ENCODE peak calls at places on chromosomes 16 and 17, in nine cellular contexts. One of them, this sample, is unnamed.

GRCh38 chr17:32931686-32932085 is 3.7 kb downstream of the TMEM98 start:
- DNase-seq in LNCaP clone FGC: no peak
- DNase-seq in hippocampal formation: peak
- DNase-seq in naive thymus-derived CD8-positive, alpha-beta T cell: no peak
- DNase-seq in AG08395: no peak
- DNase-seq in AG04450: no peak
- DNase-seq in central memory CD4-positive, alpha-beta T cell: no peak
- DNase-seq in A172: no peak
- DNase-seq in OCI-LY7: no peak
- DNase-seq in this sample: no peak

GRCh38 chr16:86762035-86762550 is 183.7 kb downstream of the FOXL1 start:
- DNase-seq in AG08395: no peak
- DNase-seq in OCI-LY7: no peak
- DNase-seq in LNCaP clone FGC: no peak
- DNase-seq in A172: no peak
- DNase-seq in AG04450: no peak
- DNase-seq in naive thymus-derived CD8-positive, alpha-beta T cell: no peak
- DNase-seq in central memory CD4-positive, alpha-beta T cell: no peak
- DNase-seq in hippocampal formation: no peak
- DNase-seq in this sample: no peak

GRCh38 chr17:5608696-5609095 is 24.4 kb upstream of the NLRP1 start:
- DNase-seq in LNCaP clone FGC: no peak
- DNase-seq in OCI-LY7: no peak
- DNase-seq in AG08395: no peak
- DNase-seq in AG04450: no peak
- DNase-seq in central memory CD4-positive, alpha-beta T cell: no peak
- DNase-seq in hippocampal formation: no peak
- DNase-seq in A172: no peak
- DNase-seq in naive thymus-derived CD8-positive, alpha-beta T cell: no peak
- DNase-seq in this sample: no peak

GRCh38 chr16:68386628-68387027 is 61.7 kb downstream of the SMPD3 start:
- DNase-seq in OCI-LY7: no peak
- DNase-seq in naive thymus-derived CD8-positive, alpha-beta T cell: peak
- DNase-seq in central memory CD4-positive, alpha-beta T cell: no peak
- DNase-seq in AG08395: no peak
- DNase-seq in hippocampal formation: no peak
- DNase-seq in A172: no peak
- DNase-seq in LNCaP clone FGC: no peak
- DNase-seq in AG04450: no peak
- DNase-seq in this sample: no peak

GRCh38 chr17:64051153-64051552 is 30.7 kb upstream of the ICAM2 start:
- DNase-seq in AG08395: no peak
- DNase-seq in OCI-LY7: no peak
- DNase-seq in LNCaP clone FGC: no peak
- DNase-seq in AG04450: no peak
- DNase-seq in naive thymus-derived CD8-positive, alpha-beta T cell: no peak
- DNase-seq in hippocampal formation: no peak
- DNase-seq in central memory CD4-positive, alpha-beta T cell: peak
- DNase-seq in A172: no peak
- DNase-seq in this sample: no peak

GRCh38 chr17:7018331-7018964 is 4.4 kb upstream of the BCL6B start:
- DNase-seq in A172: no peak
- DNase-seq in AG08395: peak
- DNase-seq in OCI-LY7: no peak
- DNase-seq in LNCaP clone FGC: no peak
- DNase-seq in hippocampal formation: no peak
- DNase-seq in naive thymus-derived CD8-positive, alpha-beta T cell: no peak
- DNase-seq in central memory CD4-positive, alpha-beta T cell: no peak
- DNase-seq in AG04450: no peak
- DNase-seq in this sample: no peak

GRCh38 chr16:61148930-61149329 is 887.3 kb downstream of the CDH8 start:
- DNase-seq in hippocampal formation: no peak
- DNase-seq in naive thymus-derived CD8-positive, alpha-beta T cell: no peak
- DNase-seq in AG08395: no peak
- DNase-seq in central memory CD4-positive, alpha-beta T cell: no peak
- DNase-seq in A172: no peak
- DNase-seq in OCI-LY7: peak
- DNase-seq in AG04450: no peak
- DNase-seq in LNCaP clone FGC: no peak
- DNase-seq in this sample: peak

GRCh38 chr17:17084941-17085340 is 42.7 kb downstream of the MPRIP start:
- DNase-seq in central memory CD4-positive, alpha-beta T cell: no peak
- DNase-seq in AG08395: no peak
- DNase-seq in A172: no peak
- DNase-seq in OCI-LY7: no peak
- DNase-seq in LNCaP clone FGC: no peak
- DNase-seq in hippocampal formation: no peak
- DNase-seq in AG04450: no peak
- DNase-seq in naive thymus-derived CD8-positive, alpha-beta T cell: peak
- DNase-seq in this sample: no peak